ENCODE peak calls at places on chromosomes 6 and 20, in four cellular contexts. One of them, this sample, is unnamed.

GRCh38 chr6:79135973-79136470 is 58.0 kb upstream of the PHIP start:
- DNase-seq in hepatocyte: no peak
- DNase-seq in mammary epithelial cell: no peak
- DNase-seq in PC-9: no peak
- DNase-seq in this sample: no peak

GRCh38 chr6:106897580-106897979 is 76.9 kb downstream of the CD24 start:
- DNase-seq in hepatocyte: no peak
- DNase-seq in mammary epithelial cell: no peak
- DNase-seq in PC-9: no peak
- DNase-seq in this sample: no peak

GRCh38 chr6:34098045-34098936 is 47.6 kb downstream of the GRM4 start:
- DNase-seq in hepatocyte: no peak
- DNase-seq in mammary epithelial cell: no peak
- DNase-seq in PC-9: no peak
- DNase-seq in this sample: no peak

GRCh38 chr20:10280016-10280908 is 61.6 kb downstream of the SNAP25 start:
- DNase-seq in hepatocyte: no peak
- DNase-seq in mammary epithelial cell: no peak
- DNase-seq in PC-9: no peak
- DNase-seq in this sample: no peak

GRCh38 chr6:140572129-140572528 is 1197.7 kb upstream of the CITED2 start:
- DNase-seq in hepatocyte: no peak
- DNase-seq in mammary epithelial cell: peak; percentile 86
- DNase-seq in PC-9: no peak
- DNase-seq in this sample: peak; percentile 73

GRCh38 chr20:10513931-10514575 is 78.9 kb downstream of the SLX4IP start:
- DNase-seq in hepatocyte: no peak
- DNase-seq in mammary epithelial cell: no peak
- DNase-seq in PC-9: no peak
- DNase-seq in this sample: no peak

GRCh38 chr6:704037-704436 is 11.1 kb upstream of the EXOC2 start:
- DNase-seq in hepatocyte: no peak
- DNase-seq in mammary epithelial cell: no peak
- DNase-seq in PC-9: no peak
- DNase-seq in this sample: no peak

GRCh38 chr6:125910518-125910917 is 46.1 kb upstream of the HINT3 start:
- DNase-seq in hepatocyte: no peak
- DNase-seq in mammary epithelial cell: peak; percentile 44
- DNase-seq in PC-9: no peak
- DNase-seq in this sample: no peak

GRCh38 chr6:10951675-10952282 is 64.9 kb downstream of the SYCP2L start:
- DNase-seq in hepatocyte: peak; percentile 62
- DNase-seq in mammary epithelial cell: peak; percentile 23
- DNase-seq in PC-9: peak; percentile 12
- DNase-seq in this sample: peak; percentile 77

GRCh38 chr20:11484479-11484878 is 433.2 kb upstream of the BTBD3 start:
- DNase-seq in hepatocyte: no peak
- DNase-seq in mammary epithelial cell: no peak
- DNase-seq in PC-9: no peak
- DNase-seq in this sample: no peak

GRCh38 chr6:143542915-143543314 is 31.4 kb upstream of the FUCA2 start:
- DNase-seq in hepatocyte: no peak
- DNase-seq in mammary epithelial cell: peak; percentile 61
- DNase-seq in PC-9: no peak
- DNase-seq in this sample: no peak

GRCh38 chr6:167543602-167544506 is 219.0 kb downstream of the TTLL2 start:
- DNase-seq in hepatocyte: no peak
- DNase-seq in mammary epithelial cell: no peak
- DNase-seq in PC-9: no peak
- DNase-seq in this sample: no peak

GRCh38 chr20:22339091-22339881 is 245.1 kb downstream of the FOXA2 start:
- DNase-seq in hepatocyte: peak; percentile 87
- DNase-seq in mammary epithelial cell: peak; percentile 65
- DNase-seq in PC-9: peak; percentile 43
- DNase-seq in this sample: peak; percentile 4

GRCh38 chr6:143721642-143722041 is 43.9 kb downstream of the PHACTR2 start:
- DNase-seq in hepatocyte: no peak
- DNase-seq in mammary epithelial cell: no peak
- DNase-seq in PC-9: no peak
- DNase-seq in this sample: no peak

DNA sequence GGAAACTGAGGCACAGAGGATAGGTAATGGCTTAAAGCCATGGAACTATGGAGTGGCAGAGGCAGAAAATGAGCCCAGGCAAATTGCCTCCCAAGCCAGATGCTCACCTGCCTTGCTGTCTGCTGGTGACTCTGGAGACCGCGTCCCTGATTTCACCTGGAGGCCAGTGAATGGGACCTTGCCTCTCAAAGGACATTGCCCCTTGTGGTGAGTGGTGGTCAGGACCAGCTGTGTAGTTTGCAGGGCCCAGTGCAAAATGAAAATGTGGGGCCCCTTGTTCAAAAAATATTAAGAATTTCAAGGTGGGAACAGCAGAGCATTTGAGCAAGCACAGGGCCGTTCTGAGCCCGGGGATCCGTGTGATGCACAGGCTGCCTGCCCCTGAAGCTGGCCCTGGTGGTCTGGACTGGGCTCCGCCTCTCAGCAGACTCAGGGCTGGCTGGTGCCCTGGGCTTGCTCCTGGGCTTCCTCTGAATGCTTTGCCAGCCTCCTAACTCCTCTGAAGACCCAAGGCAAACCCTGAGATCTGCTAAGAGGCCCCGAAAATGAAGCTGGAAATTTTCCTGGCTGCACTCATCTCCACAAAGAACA is 19.8 kb upstream of the KCNG1 start:
- DNase-seq in hepatocyte: no peak
- DNase-seq in mammary epithelial cell: no peak
- DNase-seq in PC-9: no peak
- DNase-seq in this sample: no peak
- TF ChIP-seq CTCF in hepatocyte: peak; percentile 13
- TF ChIP-seq CTCF in mammary epithelial cell: no peak
- TF ChIP-seq CTCF in PC-9: peak; percentile 44
- TF ChIP-seq CTCF in this sample: no peak

GRCh38 chr6:19838442-19839236 is 1.5 kb downstream of the ID4 start:
- DNase-seq in hepatocyte: peak; percentile 75
- DNase-seq in mammary epithelial cell: peak; percentile 33
- DNase-seq in PC-9: peak; percentile 61
- DNase-seq in this sample: no peak

GRCh38 chr6:19839788-19840187 is 2.6 kb downstream of the ID4 start:
- DNase-seq in hepatocyte: no peak
- DNase-seq in mammary epithelial cell: no peak
- DNase-seq in PC-9: no peak
- DNase-seq in this sample: no peak

GRCh38 chr6:19839237-19839546 is 2.0 kb downstream of the ID4 start:
- DNase-seq in hepatocyte: no peak
- DNase-seq in mammary epithelial cell: no peak
- DNase-seq in PC-9: no peak
- DNase-seq in this sample: no peak

GRCh38 chr6:19842030-19842429 is 4.9 kb downstream of the ID4 start:
- DNase-seq in hepatocyte: no peak
- DNase-seq in mammary epithelial cell: no peak
- DNase-seq in PC-9: no peak
- DNase-seq in this sample: no peak

GRCh38 chr6:19841181-19841580 is 4.0 kb downstream of the ID4 start:
- DNase-seq in hepatocyte: no peak
- DNase-seq in mammary epithelial cell: no peak
- DNase-seq in PC-9: no peak
- DNase-seq in this sample: no peak
- H3K27ac ChIP-seq in hepatocyte: no peak overlapping the region
- H3K27ac ChIP-seq in mammary epithelial cell: no peak overlapping the region
- H3K27ac ChIP-seq in PC-9: no peak overlapping the region
- H3K27ac ChIP-seq in this sample: no peak overlapping the region

GRCh38 chr6:97443408-97444080 is 160.5 kb upstream of the MMS22L start:
- DNase-seq in hepatocyte: no peak
- DNase-seq in mammary epithelial cell: no peak
- DNase-seq in PC-9: no peak
- DNase-seq in this sample: no peak

GRCh38 chr6:97449437-97449966 is 166.5 kb upstream of the MMS22L start:
- DNase-seq in hepatocyte: no peak
- DNase-seq in mammary epithelial cell: no peak
- DNase-seq in PC-9: no peak
- DNase-seq in this sample: no peak

GRCh38 chr6:97440590-97441176 is 157.7 kb upstream of the MMS22L start:
- DNase-seq in hepatocyte: peak; percentile 63
- DNase-seq in mammary epithelial cell: peak; percentile 17
- DNase-seq in PC-9: no peak
- DNase-seq in this sample: no peak

DNA sequence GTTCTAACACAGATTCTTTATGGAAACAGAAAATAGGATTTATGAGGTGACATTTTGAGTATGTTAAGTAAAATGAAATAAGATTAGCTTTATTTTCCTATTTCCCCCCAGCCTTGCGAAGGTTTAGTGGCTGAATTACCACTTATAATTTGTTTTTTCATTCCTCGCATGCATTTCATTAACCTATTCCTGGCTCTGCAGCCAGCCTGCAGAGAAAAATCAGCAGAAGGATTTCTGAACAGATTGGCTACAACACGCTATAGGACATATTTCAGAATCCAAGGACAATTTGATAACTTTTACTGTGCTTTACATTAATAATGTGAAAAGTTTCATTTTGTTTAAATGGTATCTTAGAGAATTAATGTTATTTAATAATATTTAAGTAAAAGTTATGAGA is 162.4 kb upstream of the MMS22L start:
- DNase-seq in hepatocyte: no peak
- DNase-seq in mammary epithelial cell: no peak
- DNase-seq in PC-9: no peak
- DNase-seq in this sample: no peak
- TF ChIP-seq CTCF in hepatocyte: no peak
- TF ChIP-seq CTCF in mammary epithelial cell: no peak
- TF ChIP-seq CTCF in PC-9: no peak
- TF ChIP-seq CTCF in this sample: no peak

DNA sequence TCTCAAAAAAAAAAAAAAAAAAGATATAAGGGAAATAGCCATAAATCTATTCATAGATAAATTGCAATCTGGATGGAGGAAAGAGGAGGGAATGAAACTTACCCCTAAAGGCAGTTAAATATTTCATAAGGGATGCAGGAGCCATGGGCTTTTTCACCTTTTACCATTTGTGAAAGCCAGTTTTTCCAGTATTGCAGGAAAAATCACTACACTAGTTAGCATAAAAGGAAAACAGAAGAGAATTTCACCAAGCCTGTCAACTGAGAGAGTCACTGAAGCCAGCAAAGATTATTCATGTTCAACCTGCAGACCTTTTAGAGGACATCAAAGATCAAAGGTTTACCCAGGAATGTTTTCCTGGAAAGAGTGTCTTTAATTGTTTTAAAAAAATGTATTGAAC is 969.7 kb downstream of the KIF16B start:
- DNase-seq in hepatocyte: peak; percentile 8
- DNase-seq in mammary epithelial cell: no peak
- DNase-seq in PC-9: no peak
- DNase-seq in this sample: no peak
- H3K27ac ChIP-seq in hepatocyte: no peak overlapping the region
- H3K27ac ChIP-seq in mammary epithelial cell: no peak overlapping the region
- H3K27ac ChIP-seq in PC-9: no peak overlapping the region
- H3K27ac ChIP-seq in this sample: no peak overlapping the region

GRCh38 chr6:138987299-138987642 is 782 bp downstream of the REPS1 start:
- DNase-seq in hepatocyte: no peak
- DNase-seq in mammary epithelial cell: peak; percentile 30
- DNase-seq in PC-9: no peak
- DNase-seq in this sample: no peak

GRCh38 chr6:138988469-138988834 is 399 bp upstream of the REPS1 start:
- DNase-seq in hepatocyte: no peak
- DNase-seq in mammary epithelial cell: no peak
- DNase-seq in PC-9: no peak
- DNase-seq in this sample: no peak

GRCh38 chr6:138989098-138989983 is 1.3 kb upstream of the REPS1 start:
- DNase-seq in hepatocyte: no peak
- DNase-seq in mammary epithelial cell: no peak
- DNase-seq in PC-9: no peak
- DNase-seq in this sample: no peak

GRCh38 chr6:138986578-138986977 is 1.5 kb downstream of the REPS1 start:
- DNase-seq in hepatocyte: no peak
- DNase-seq in mammary epithelial cell: peak; percentile 34
- DNase-seq in PC-9: no peak
- DNase-seq in this sample: no peak

GRCh38 chr6:138987643-138988468 is at the start of gene REPS1:
- DNase-seq in hepatocyte: peak; percentile 96
- DNase-seq in mammary epithelial cell: peak; percentile 84
- DNase-seq in PC-9: peak; percentile 83
- DNase-seq in this sample: peak; percentile 61
- TF ChIP-seq CTCF in hepatocyte: peak; percentile 99
- TF ChIP-seq CTCF in mammary epithelial cell: peak; percentile 49
- TF ChIP-seq CTCF in PC-9: peak; percentile 99
- TF ChIP-seq CTCF in this sample: peak; percentile 82